ENCODE peak calls at places on chromosomes 13 and 19, in eight cellular contexts. A is IMR-90, D is cardiac fibroblast, Q is AG10803, F is heart right ventricle, U is psoas muscle, J is heart left ventricle, G is transverse colon. K is an unnamed sample.

GRCh38 chr19:27691991-27692390 is 1521.0 kb downstream of the UQCRFS1 start:
- DNase-seq in A (no peak), D (no peak), Q (no peak), F (no peak), U (no peak), J (no peak), G (no peak), K (no peak)

GRCh38 chr13:102504002-102504401 is 92.8 kb upstream of the TPP2 start:
- DNase-seq in A (no peak), D (no peak), Q (no peak), F (no peak), U (no peak), J (no peak), G (no peak), K (no peak)

GRCh38 chr13:100573121-100573520 is 15.5 kb downstream of the GGACT start:
- DNase-seq in A (peak; percentile 82), D (peak; percentile 87), Q (peak; percentile 82), F (peak; percentile 46), U (peak; percentile 51), J (no peak), G (peak; percentile 78), K (peak; percentile 86)

GRCh38 chr13:103772576-103772975 is 706.4 kb upstream of the SLC10A2 start:
- DNase-seq in A (no peak), D (no peak), Q (no peak), F (no peak), U (no peak), J (no peak), G (no peak), K (no peak)

GRCh38 chr13:19888799-19889198 is 25.4 kb upstream of the ZMYM5 start:
- DNase-seq in A (peak; percentile 38), D (peak; percentile 47), Q (peak; percentile 22), F (no peak), U (no peak), J (no peak), G (no peak), K (peak; percentile 35)

GRCh38 chr13:67225252-67226159 is 4.6 kb downstream of the PCDH9 start:
- DNase-seq in A (no peak), D (no peak), Q (no peak), F (no peak), U (no peak), J (no peak), G (no peak), K (no peak)

GRCh38 chr19:35689836-35690235 is 14.5 kb upstream of the ZBTB32 start:
- DNase-seq in A (no peak), D (peak; percentile 8), Q (peak; percentile 78), F (no peak), U (no peak), J (no peak), G (no peak), K (no peak)

GRCh38 chr19:5539431-5539833 is 28.3 kb downstream of the TINCR start:
- DNase-seq in A (no peak), D (no peak), Q (no peak), F (peak; percentile 40), U (no peak), J (no peak), G (no peak), K (no peak)

GRCh38 chr13:33519561-33520479 is 234.3 kb upstream of the STARD13 start:
- DNase-seq in A (peak; percentile 94), D (peak; percentile 80), Q (peak; percentile 96), F (no peak), U (no peak), J (no peak), G (no peak), K (peak; percentile 90)

GRCh38 chr19:2540646-2541454 is 64.9 kb downstream of the GADD45B start:
- DNase-seq in A (peak; percentile 97), D (peak; percentile 99), Q (peak; percentile 100), F (peak; percentile 87), U (peak; percentile 93), J (peak; percentile 91), G (peak; percentile 82), K (peak; percentile 91)

GRCh38 chr19:14413355-14413754 is 5.8 kb downstream of the DDX39A start:
- DNase-seq in A (no peak), D (no peak), Q (no peak), F (no peak), U (no peak), J (no peak), G (no peak), K (no peak)

GRCh38 chr13:112113355-112113754 is 46.4 kb downstream of the SOX1 start:
- DNase-seq in A (no peak), D (no peak), Q (no peak), F (no peak), U (no peak), J (no peak), G (peak; percentile 54), K (no peak)

GRCh38 chr13:74825170-74825948 is 656.6 kb downstream of the TBC1D4 start:
- DNase-seq in A (peak; percentile 49), D (peak; percentile 84), Q (peak; percentile 82), F (no peak), U (no peak), J (no peak), G (no peak), K (peak; percentile 91)

DNA sequence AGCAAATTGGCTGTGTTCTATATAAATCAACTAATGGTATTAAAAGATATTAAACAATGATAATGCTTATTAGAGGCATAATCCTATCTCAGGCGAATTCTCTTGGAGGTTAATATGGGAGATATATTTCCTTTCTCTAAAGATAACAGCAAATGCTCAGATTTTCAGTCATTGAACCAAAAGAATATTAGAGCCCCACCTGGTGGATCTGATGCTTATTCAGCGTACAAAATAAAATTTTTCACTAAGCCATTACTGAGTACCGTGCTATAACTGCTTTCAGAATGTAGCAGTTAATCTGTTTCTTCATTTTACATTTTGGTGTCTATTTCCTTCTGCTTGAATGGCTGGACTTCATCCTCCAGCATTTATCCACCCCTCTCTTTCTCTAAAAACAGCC is 143.3 kb upstream of the IPO5 start:
- DNase-seq in A (peak; percentile 14), D (peak; percentile 57), Q (peak; percentile 3), F (no peak), U (no peak), J (no peak), G (no peak), K (peak; percentile 43)
- TF ChIP-seq CTCF in A (peak; percentile 49), D (peak; percentile 50), Q (peak; percentile 56), F (peak; percentile 53), U (peak; percentile 22), J (no peak), G (no peak), K (peak; percentile 62)

GRCh38 chr13:51730927-51731326 is 73.0 kb downstream of the DHRS12 start:
- DNase-seq in A (no peak), D (no peak), Q (no peak), F (no peak), U (no peak), J (no peak), G (no peak), K (no peak)

GRCh38 chr13:51728972-51729371 is 75.0 kb downstream of the DHRS12 start:
- DNase-seq in A (peak; percentile 92), D (peak; percentile 88), Q (peak; percentile 87), F (no peak), U (no peak), J (no peak), G (no peak), K (peak; percentile 94)

GRCh38 chr13:51733656-51734334 is 70.2 kb downstream of the DHRS12 start:
- DNase-seq in A (peak; percentile 15), D (peak; percentile 12), Q (no peak), F (no peak), U (no peak), J (no peak), G (no peak), K (no peak)

GRCh38 chr13:51729853-51730553 is 74.0 kb downstream of the DHRS12 start:
- DNase-seq in A (peak; percentile 90), D (peak; percentile 88), Q (peak; percentile 86), F (no peak), U (peak; percentile 69), J (no peak), G (peak; percentile 19), K (peak; percentile 91)

DNA sequence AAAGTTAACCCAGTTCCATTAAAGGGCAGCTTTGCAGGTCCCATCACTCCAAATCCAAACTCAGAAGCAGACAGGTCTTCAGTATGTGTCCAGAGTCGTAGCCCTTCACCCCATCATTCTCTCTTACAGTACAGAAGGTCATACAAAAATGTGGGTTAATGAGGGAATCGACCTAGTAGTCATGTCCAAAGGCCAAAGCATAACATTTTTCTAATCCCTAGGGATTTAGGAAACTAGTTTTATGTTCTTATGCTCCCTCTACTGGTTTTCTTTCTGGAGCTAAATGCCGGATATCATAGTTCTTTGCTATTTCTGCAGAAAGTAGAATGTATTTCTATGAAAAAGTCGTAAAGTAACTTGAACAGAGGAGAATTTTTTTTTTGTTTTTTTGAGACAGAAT is 72.2 kb downstream of the DHRS12 start:
- DNase-seq in A (peak; percentile 54), D (peak; percentile 85), Q (peak; percentile 86), F (no peak), U (no peak), J (no peak), G (no peak), K (peak; percentile 84)
- TF ChIP-seq CTCF in A (peak; percentile 53), D (peak; percentile 50), Q (peak; percentile 80), F (peak; percentile 68), U (peak; percentile 31), J (peak; percentile 21), G (no peak), K (peak; percentile 67)

DNA sequence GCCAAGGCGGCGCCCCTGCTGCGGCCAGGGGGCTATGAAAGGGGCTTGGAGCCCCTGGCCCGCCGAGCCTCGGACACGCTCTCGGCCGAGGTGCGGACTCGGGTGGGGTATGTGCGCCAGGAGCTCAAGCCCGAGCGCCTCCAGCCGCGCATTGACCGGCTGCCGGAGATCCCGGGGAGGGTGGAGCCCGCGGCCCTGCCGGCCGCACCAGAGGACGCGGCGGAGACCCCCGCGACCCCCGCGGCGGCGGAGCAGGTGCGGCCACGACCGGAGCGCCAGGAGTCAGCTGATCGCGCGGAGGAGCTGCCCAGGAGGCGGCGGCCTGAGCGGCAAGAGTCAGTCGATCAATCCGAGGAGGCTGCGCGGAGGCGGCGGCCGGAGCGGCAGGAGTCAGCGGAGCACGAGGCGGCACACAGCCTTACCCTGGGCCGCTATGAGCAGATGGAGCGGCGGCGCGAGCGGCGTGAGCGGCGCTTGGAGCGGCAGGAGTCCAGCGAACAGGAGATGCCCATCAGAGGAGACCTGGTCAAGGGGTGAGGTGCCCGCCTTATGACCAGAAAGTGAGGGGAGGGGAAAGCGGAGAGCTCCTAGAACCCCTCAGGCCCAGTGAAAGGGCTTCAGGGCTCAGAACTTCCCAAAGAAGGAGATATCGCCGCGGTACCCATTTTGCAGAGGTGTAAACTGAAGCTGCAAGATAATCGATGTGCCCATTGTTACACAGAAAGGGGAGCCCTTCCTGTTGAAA is 8.8 kb upstream of the SHKBP1 start:
- DNase-seq in A (no peak), D (no peak), Q (no peak), F (no peak), U (no peak), J (peak; percentile 60), G (no peak), K (no peak)
- TF ChIP-seq CTCF in A (no peak), D (no peak), Q (no peak), F (no peak), U (no peak), J (no peak), G (no peak), K (no peak)

DNA sequence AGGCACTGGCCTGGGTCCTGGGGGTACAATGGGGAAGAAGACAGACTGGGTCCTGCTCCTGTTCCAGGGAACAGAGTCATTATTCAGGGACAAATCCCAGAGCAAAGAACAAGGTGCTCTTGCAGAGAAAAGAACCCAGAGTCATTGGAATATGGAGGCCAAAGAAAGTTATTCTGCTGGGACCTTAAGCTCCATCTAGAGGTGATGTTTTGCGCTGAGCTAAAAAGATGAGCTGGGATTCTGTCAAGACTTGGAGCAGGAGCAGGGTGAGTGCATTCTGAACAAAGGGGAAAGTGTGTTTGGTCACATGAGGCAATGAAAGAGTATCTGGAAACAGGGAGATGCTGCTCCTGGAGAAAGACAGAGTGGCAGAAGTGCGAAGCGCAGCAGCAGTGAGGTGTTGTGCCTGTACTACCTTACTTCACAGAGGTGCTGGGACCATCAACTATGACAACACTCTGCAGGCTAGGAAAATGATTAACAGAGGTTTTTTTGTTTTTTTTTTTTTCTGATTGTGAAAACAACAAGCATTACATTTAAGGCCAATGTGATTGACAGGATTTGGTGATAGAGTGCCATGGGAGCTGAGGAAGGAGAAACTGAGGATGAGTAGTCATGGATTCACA is 95.3 kb upstream of the TNFSF11 start:
- DNase-seq in A (peak; percentile 7), D (peak; percentile 39), Q (no peak), F (no peak), U (no peak), J (no peak), G (no peak), K (peak; percentile 53)
- TF ChIP-seq CTCF in A (peak; percentile 12), D (peak; percentile 50), Q (peak; percentile 40), F (no peak), U (no peak), J (no peak), G (peak; percentile 39), K (peak; percentile 57)

K was measured in fibroblast of mammary gland.